ENCODE peak calls at places on chromosomes 7 and 10, in five cellular contexts. One of them, this sample, is unnamed. For H3K4me1, the result is how much of the 10 kb centered on the place peaks cover.

GRCh38 chr10:93695720-93696119 is 6.7 kb downstream of the FRA10AC1 start:
- DNase-seq in astrocyte: no peak
- DNase-seq in left ventricle myocardium inferior: no peak
- DNase-seq in adrenal gland: no peak
- DNase-seq in tibial artery: no peak
- DNase-seq in this sample: no peak

GRCh38 chr7:114574384-114574783 is 159.8 kb downstream of the FOXP2 start:
- DNase-seq in adrenal gland: no peak
- DNase-seq in tibial artery: no peak
- DNase-seq in astrocyte: peak
- DNase-seq in left ventricle myocardium inferior: no peak
- DNase-seq in this sample: no peak

GRCh38 chr7:18788026-18788425 is 292.5 kb downstream of the HDAC9 start:
- DNase-seq in left ventricle myocardium inferior: no peak
- DNase-seq in astrocyte: no peak
- DNase-seq in tibial artery: no peak
- DNase-seq in adrenal gland: no peak
- DNase-seq in this sample: peak

GRCh38 chr7:29278362-29279070 is 83.9 kb downstream of the CHN2 start:
- DNase-seq in adrenal gland: no peak
- DNase-seq in left ventricle myocardium inferior: no peak
- DNase-seq in astrocyte: no peak
- DNase-seq in tibial artery: no peak
- DNase-seq in this sample: no peak

GRCh38 chr10:5575482-5576153 is 50.9 kb downstream of the CALML3 start:
- DNase-seq in left ventricle myocardium inferior: no peak
- DNase-seq in adrenal gland: no peak
- DNase-seq in astrocyte: peak
- DNase-seq in tibial artery: peak
- DNase-seq in this sample: no peak

GRCh38 chr10:42952358-42952757 is 124.5 kb upstream of the RET start:
- DNase-seq in adrenal gland: peak
- DNase-seq in left ventricle myocardium inferior: peak
- DNase-seq in tibial artery: peak
- DNase-seq in astrocyte: no peak
- DNase-seq in this sample: peak

GRCh38 chr10:91590904-91591791 is 41.7 kb downstream of the PPP1R3C start:
- DNase-seq in tibial artery: no peak
- DNase-seq in left ventricle myocardium inferior: peak
- DNase-seq in astrocyte: peak
- DNase-seq in adrenal gland: no peak
- DNase-seq in this sample: peak

GRCh38 chr10:22148956-22149355 is 68.9 kb downstream of the EBLN1 start:
- DNase-seq in adrenal gland: no peak
- DNase-seq in astrocyte: peak
- DNase-seq in tibial artery: no peak
- DNase-seq in left ventricle myocardium inferior: no peak
- DNase-seq in this sample: no peak

GRCh38 chr10:36880898-36881297 is 244.5 kb upstream of the ANKRD30A start:
- DNase-seq in left ventricle myocardium inferior: no peak
- DNase-seq in tibial artery: no peak
- DNase-seq in adrenal gland: no peak
- DNase-seq in astrocyte: no peak
- DNase-seq in this sample: no peak

GRCh38 chr10:50538473-50539398 is 85.0 kb downstream of the SGMS1 start:
- DNase-seq in adrenal gland: no peak
- DNase-seq in astrocyte: peak
- DNase-seq in tibial artery: no peak
- DNase-seq in left ventricle myocardium inferior: no peak
- DNase-seq in this sample: no peak

GRCh38 chr10:103630156-103630555 is 136.7 kb downstream of the NEURL1 start:
- DNase-seq in adrenal gland: no peak
- DNase-seq in tibial artery: no peak
- DNase-seq in left ventricle myocardium inferior: no peak
- DNase-seq in astrocyte: no peak
- DNase-seq in this sample: no peak

GRCh38 chr10:95276367-95277200 is 14.2 kb downstream of the PDLIM1 start:
- DNase-seq in left ventricle myocardium inferior: no peak
- DNase-seq in tibial artery: no peak
- DNase-seq in adrenal gland: no peak
- DNase-seq in astrocyte: peak
- DNase-seq in this sample: no peak

GRCh38 chr7:42135728-42136127 is 101.3 kb downstream of the GLI3 start:
- DNase-seq in astrocyte: no peak
- DNase-seq in left ventricle myocardium inferior: no peak
- DNase-seq in tibial artery: no peak
- DNase-seq in adrenal gland: no peak
- DNase-seq in this sample: no peak
- H3K4me1 ChIP-seq in astrocyte: under half
- H3K4me1 ChIP-seq in left ventricle myocardium inferior: under half
- H3K4me1 ChIP-seq in tibial artery: under half
- H3K4me1 ChIP-seq in adrenal gland: under half
- H3K4me1 ChIP-seq in this sample: under half

DNA sequence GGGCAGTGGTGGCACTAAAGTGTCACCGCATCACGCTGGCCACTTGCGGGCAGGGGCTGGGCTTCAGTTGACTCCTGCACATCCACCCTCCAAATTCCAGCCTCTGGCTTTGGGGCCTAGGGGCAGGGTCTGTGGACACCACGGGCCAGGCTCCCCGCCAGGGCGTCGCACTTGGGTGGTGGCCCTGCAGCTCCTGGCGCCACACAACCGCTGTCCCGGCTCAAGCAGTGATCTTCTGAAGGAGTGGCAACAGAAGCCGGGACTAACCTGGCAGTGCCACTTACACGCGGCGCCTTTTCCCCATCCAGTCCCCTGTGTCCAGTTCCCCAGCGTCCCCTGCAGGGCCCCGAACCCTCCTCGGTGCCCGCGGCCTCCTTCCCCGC is 134.3 kb upstream of the ZNF92 start:
- DNase-seq in adrenal gland: no peak
- DNase-seq in astrocyte: no peak
- DNase-seq in left ventricle myocardium inferior: no peak
- DNase-seq in tibial artery: no peak
- DNase-seq in this sample: no peak
- H3K4me3 ChIP-seq in adrenal gland: no peak
- H3K4me3 ChIP-seq in astrocyte: peak
- H3K4me3 ChIP-seq in left ventricle myocardium inferior: peak
- H3K4me3 ChIP-seq in tibial artery: peak
- H3K4me3 ChIP-seq in this sample: peak

GRCh38 chr7:83704564-83704963 is 55.6 kb upstream of the SEMA3E start:
- DNase-seq in astrocyte: no peak
- DNase-seq in adrenal gland: no peak
- DNase-seq in left ventricle myocardium inferior: no peak
- DNase-seq in tibial artery: no peak
- DNase-seq in this sample: no peak
- H3K4me1 ChIP-seq in astrocyte: under half
- H3K4me1 ChIP-seq in adrenal gland: under half
- H3K4me1 ChIP-seq in left ventricle myocardium inferior: under half
- H3K4me1 ChIP-seq in tibial artery: under half
- H3K4me1 ChIP-seq in this sample: under half

GRCh38 chr10:25493122-25493893 is 318.5 kb downstream of the GPR158 start:
- DNase-seq in tibial artery: no peak
- DNase-seq in left ventricle myocardium inferior: no peak
- DNase-seq in astrocyte: peak
- DNase-seq in adrenal gland: peak
- DNase-seq in this sample: peak
- H3K4me3 ChIP-seq in tibial artery: no peak
- H3K4me3 ChIP-seq in left ventricle myocardium inferior: no peak
- H3K4me3 ChIP-seq in astrocyte: no peak
- H3K4me3 ChIP-seq in adrenal gland: no peak
- H3K4me3 ChIP-seq in this sample: no peak

DNA sequence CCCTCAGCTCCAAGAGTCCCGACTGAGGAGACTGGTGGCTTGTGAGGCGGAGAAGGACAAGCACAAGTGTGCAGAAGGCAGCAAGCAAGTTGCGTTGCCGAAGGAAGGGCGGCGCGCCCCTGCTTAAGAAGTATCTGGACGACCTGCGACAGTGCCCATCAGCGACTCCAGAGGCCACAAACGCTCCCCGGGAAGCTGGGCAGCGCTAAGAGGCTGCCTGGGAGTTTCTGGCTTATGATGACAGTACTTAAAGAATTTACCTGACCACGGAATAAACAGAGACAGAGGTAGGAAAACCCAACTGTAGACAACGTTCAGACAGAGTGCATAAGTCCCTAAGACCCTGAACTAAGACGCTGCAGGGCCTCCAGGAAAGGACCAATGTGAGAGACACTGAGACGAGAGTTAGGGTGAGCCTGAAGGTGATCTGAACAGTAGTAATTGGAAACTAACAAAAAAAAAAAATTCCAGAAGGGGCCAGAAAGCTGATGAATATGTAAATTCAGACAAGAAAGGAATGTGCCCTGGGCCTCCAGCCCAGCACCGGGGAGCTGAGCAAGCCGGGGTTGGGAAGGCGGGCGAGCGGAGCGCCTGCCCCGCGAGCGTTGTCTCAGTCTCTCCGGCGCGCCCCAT is 1.0 kb downstream of the OSBPL3 start:
- DNase-seq in tibial artery: no peak
- DNase-seq in left ventricle myocardium inferior: no peak
- DNase-seq in adrenal gland: no peak
- DNase-seq in astrocyte: peak
- DNase-seq in this sample: peak
- H3K4me1 ChIP-seq in tibial artery: under half
- H3K4me1 ChIP-seq in left ventricle myocardium inferior: under half
- H3K4me1 ChIP-seq in adrenal gland: under half
- H3K4me1 ChIP-seq in astrocyte: under half
- H3K4me1 ChIP-seq in this sample: under half

DNA sequence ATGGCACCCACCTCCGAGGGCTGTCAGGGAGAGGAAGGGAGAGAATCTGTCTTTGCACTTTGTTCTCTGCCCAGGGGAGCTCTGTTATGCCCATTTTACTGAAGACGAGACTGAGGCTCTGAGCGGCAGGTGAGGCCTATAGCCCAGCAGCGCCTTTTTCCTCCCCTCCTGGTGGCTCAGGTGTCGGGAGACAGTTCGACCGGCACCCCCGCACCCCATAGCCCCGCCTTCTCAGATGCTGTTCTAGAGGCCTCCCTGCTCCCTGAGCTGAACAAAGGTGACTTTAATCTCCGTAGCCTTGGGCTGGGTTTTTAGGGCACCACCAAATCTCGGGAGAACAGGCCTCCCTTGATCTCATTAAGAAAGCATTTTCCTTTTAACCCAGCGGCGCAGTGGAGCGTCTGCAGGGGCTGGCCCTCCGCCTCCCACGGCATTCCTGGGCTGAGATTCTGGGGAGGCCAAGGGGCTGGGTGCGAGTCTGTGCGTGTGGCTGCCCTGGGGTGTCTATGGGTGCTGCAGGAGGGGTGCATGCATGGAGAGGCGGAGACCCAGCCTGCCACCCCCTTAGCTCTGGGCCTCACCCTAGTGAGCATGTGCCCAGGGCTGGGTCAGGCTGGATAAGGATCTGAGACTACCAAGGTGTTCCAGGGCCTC is 3.3 kb downstream of the LFNG start:
- DNase-seq in tibial artery: no peak
- DNase-seq in astrocyte: peak
- DNase-seq in left ventricle myocardium inferior: no peak
- DNase-seq in adrenal gland: no peak
- DNase-seq in this sample: peak
- H3K4me3 ChIP-seq in tibial artery: peak
- H3K4me3 ChIP-seq in astrocyte: peak
- H3K4me3 ChIP-seq in left ventricle myocardium inferior: peak
- H3K4me3 ChIP-seq in adrenal gland: no peak
- H3K4me3 ChIP-seq in this sample: peak

GRCh38 chr10:124624456-124624855 is 119.7 kb downstream of the FAM53B start:
- DNase-seq in left ventricle myocardium inferior: no peak
- DNase-seq in adrenal gland: no peak
- DNase-seq in astrocyte: no peak
- DNase-seq in tibial artery: no peak
- DNase-seq in this sample: no peak
- H3K4me1 ChIP-seq in left ventricle myocardium inferior: half or more
- H3K4me1 ChIP-seq in adrenal gland: half or more
- H3K4me1 ChIP-seq in astrocyte: under half
- H3K4me1 ChIP-seq in tibial artery: under half
- H3K4me1 ChIP-seq in this sample: under half

GRCh38 chr7:155380221-155380861 is 77.6 kb upstream of the EN2 start:
- DNase-seq in tibial artery: no peak
- DNase-seq in astrocyte: peak
- DNase-seq in adrenal gland: peak
- DNase-seq in left ventricle myocardium inferior: peak
- DNase-seq in this sample: peak

GRCh38 chr7:155378580-155378934 is 79.4 kb upstream of the EN2 start:
- DNase-seq in tibial artery: no peak
- DNase-seq in astrocyte: no peak
- DNase-seq in adrenal gland: no peak
- DNase-seq in left ventricle myocardium inferior: no peak
- DNase-seq in this sample: no peak

GRCh38 chr7:155377837-155378579 is 79.9 kb upstream of the EN2 start:
- DNase-seq in adrenal gland: no peak
- DNase-seq in astrocyte: peak
- DNase-seq in tibial artery: no peak
- DNase-seq in left ventricle myocardium inferior: no peak
- DNase-seq in this sample: no peak

GRCh38 chr7:155377071-155377836 is 79.6 kb downstream of the INSIG1 start:
- DNase-seq in tibial artery: no peak
- DNase-seq in left ventricle myocardium inferior: no peak
- DNase-seq in astrocyte: no peak
- DNase-seq in adrenal gland: no peak
- DNase-seq in this sample: no peak

GRCh38 chr7:155378959-155379871 is 78.7 kb upstream of the EN2 start:
- DNase-seq in adrenal gland: no peak
- DNase-seq in astrocyte: no peak
- DNase-seq in tibial artery: no peak
- DNase-seq in left ventricle myocardium inferior: no peak
- DNase-seq in this sample: no peak
- H3K4me3 ChIP-seq in adrenal gland: no peak
- H3K4me3 ChIP-seq in astrocyte: no peak
- H3K4me3 ChIP-seq in tibial artery: no peak
- H3K4me3 ChIP-seq in left ventricle myocardium inferior: no peak
- H3K4me3 ChIP-seq in this sample: no peak

This sample was measured in BE2C.